ENCODE peak calls at places on chromosomes 2 and 18, in four cellular contexts. B, H, O and S are unnamed samples.
A peak's percentile ranks its signal among the peaks of the same experiment; 100 is the strongest.

GRCh38 chr18:34978953-34979608 is 62.1 kb upstream of the MAPRE2 start:
- DNase-seq in B (peak; percentile 58), H (no peak), O (peak; percentile 76), S (no peak)

GRCh38 chr18:58013241-58014211 is 30.5 kb upstream of the NEDD4L start:
- DNase-seq in B (no peak), H (no peak), O (no peak), S (no peak)

GRCh38 chr2:130963058-130963848 is 126.5 kb downstream of the ARHGEF4 start:
- DNase-seq in B (no peak), H (peak; percentile 79), O (no peak), S (no peak)

GRCh38 chr2:241851325-241852115 is 7.2 kb downstream of the PDCD1 start:
- DNase-seq in B (no peak), H (peak; percentile 75), O (no peak), S (no peak)

GRCh38 chr2:100286318-100286717 is 36.0 kb downstream of the LONRF2 start:
- DNase-seq in B (no peak), H (no peak), O (no peak), S (no peak)

GRCh38 chr2:236597629-236598028 is 28.0 kb downstream of the ACKR3 start:
- DNase-seq in B (no peak), H (no peak), O (no peak), S (no peak)

GRCh38 chr2:239222346-239223028 is 178.3 kb downstream of the HDAC4 start:
- DNase-seq in B (no peak), H (no peak), O (no peak), S (no peak)

GRCh38 chr2:218897394-218898108 is 16.9 kb downstream of the WNT10A start:
- DNase-seq in B (no peak), H (peak; percentile 85), O (no peak), S (no peak)

GRCh38 chr2:238505119-238505891 is 78.6 kb downstream of the ASB1 start:
- DNase-seq in B (no peak), H (no peak), O (no peak), S (no peak)

GRCh38 chr2:199603748-199604291 is 146.1 kb upstream of the SATB2 start:
- DNase-seq in B (no peak), H (peak; percentile 68), O (no peak), S (no peak)

GRCh38 chr2:28349546-28350165 is 43.0 kb upstream of the FOSL2 start:
- DNase-seq in B (peak; percentile 32), H (no peak), O (no peak), S (no peak)

DNA sequence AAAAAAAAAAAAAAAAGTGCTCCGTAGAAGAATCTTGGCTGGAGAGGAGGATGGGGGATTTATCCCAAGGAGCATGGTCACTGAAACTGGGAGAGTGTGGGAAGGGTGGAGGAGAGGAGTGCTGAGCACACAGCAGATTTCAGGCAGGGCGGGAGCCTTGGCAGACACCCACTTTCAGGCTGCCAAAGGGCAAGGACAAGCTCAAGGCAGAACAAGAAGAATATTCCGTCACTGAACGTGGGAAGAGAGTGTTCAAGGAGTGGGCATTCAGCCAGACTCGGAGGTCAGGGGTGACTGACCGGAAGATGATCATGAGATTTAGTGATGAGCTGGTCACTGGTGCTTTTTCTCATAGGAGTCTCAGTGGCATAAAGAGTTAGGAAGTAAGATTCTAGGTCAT is 136.2 kb upstream of the RASGRP3 start:
- DNase-seq in B (peak; percentile 47), H (no peak), O (no peak), S (no peak)
- H3K27ac ChIP-seq in B (no peak overlapping the region), H (no peak overlapping the region), O (no peak overlapping the region), S (no peak overlapping the region)

DNA sequence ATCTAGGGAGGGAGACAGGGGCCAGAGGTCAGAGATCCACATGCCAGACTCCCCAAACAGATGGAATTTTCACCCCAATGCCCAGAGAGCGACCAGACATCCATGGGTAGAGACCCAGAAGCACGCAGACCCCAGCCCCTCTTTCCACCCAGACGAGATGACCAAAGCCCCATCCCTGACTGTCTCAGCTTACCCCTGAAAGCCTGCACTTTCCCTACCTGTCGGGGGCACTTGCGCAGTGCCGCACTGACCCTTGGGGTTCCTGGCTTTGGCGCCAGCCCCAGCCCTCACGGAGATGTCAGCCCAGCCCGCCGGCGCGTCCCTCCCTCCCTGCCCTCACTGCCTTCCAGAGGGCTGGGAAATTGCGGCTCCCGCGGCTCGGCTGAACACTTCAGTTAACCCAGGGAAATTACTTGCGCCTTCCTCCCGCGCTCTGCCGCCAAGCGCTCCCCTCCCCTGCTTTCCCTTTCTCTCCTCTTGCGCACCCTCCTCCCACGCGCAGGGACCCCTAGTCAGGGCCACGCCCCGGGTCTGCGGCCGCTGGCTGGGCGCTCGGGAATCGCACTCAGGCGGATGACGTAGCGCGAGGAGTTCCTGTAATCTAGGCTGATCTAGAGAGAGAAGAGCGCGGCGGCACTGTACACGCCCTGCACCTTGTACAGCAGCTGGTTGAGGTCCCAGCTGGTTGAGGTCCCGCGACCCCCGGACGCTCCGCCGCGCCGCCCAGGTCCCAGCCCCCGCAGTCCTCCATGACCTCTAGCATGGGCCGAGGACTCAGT is 12.0 kb downstream of the ALPG start:
- DNase-seq in B (peak; percentile 68), H (peak; percentile 86), O (no peak), S (no peak)
- H3K4me3 ChIP-seq in B (peak overlapping the region; percentile 40), H (peak overlapping the region; percentile 39), O (peak overlapping the region; percentile 17), S (no peak overlapping the region)

GRCh38 chr2:88691339-88692183 is at the start of gene RPIA:
- DNase-seq in B (peak; percentile 100), H (peak; percentile 98), O (peak; percentile 96), S (peak; percentile 89)
- TF ChIP-seq CTCF in B (peak; percentile 78), H (peak; percentile 81), O (peak; percentile 65), S (peak; percentile 35)

DNA sequence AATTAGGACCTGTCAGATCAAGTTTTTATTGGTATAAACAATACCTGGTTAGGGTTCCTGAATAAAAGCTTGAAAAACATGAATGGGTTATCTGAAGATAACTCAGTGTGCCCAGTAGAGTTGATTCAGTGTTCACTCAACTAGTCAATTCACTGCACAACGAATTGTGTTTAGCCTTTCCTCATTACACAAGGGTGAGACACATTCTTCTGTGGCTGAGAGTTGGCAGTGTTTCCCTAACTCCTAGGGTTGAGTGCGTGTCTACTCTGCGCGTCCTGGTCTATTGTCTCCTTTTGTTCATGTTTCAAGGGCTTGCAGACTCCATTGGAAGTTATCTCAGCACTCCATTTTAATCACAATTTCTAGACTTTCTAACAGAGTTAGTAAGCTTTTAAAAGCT is 32.8 kb upstream of the TMEM178A start:
- DNase-seq in B (no peak), H (no peak), O (no peak), S (no peak)
- H3K27ac ChIP-seq in B (no peak overlapping the region), H (no peak overlapping the region), O (no peak overlapping the region), S (no peak overlapping the region)